ENCODE peak calls at places on chromosomes 13 and 19, in ten cellular contexts. J, Z, C, I, N, W, P, R, Y and E are unnamed samples.

GRCh38 chr13:82800391-82800790 is 1081.9 kb downstream of the SLITRK1 start:
- DNase-seq in J (peak; percentile 13), Y (no peak), W (no peak), Z (no peak), C (no peak), N (no peak), I (no peak), P (no peak), R (no peak), E (no peak)

GRCh38 chr19:49812997-49813861 is at the start of gene FUZ:
- DNase-seq in Y (peak; percentile 98), C (peak; percentile 98), W (peak; percentile 91), N (peak; percentile 98), I (peak; percentile 94), J (peak; percentile 99), Z (peak; percentile 96), R (peak; percentile 96), P (peak; percentile 98), E (peak; percentile 92)

GRCh38 chr19:18856385-18857126 is 24.8 kb downstream of the UPF1 start:
- DNase-seq in R (peak; percentile 26), W (no peak), P (no peak), J (no peak), C (no peak), Z (no peak), Y (no peak), I (no peak), N (no peak), E (no peak)

GRCh38 chr19:11227201-11227886 is 12.1 kb upstream of the ANGPTL8 start:
- DNase-seq in P (no peak), R (no peak), Y (no peak), C (no peak), W (no peak), N (no peak), J (no peak), I (no peak), Z (no peak), E (no peak)

GRCh38 chr13:100214886-100215285 is 126.0 kb downstream of the PCCA start:
- DNase-seq in P (no peak), W (no peak), Z (no peak), Y (no peak), C (no peak), I (no peak), N (no peak), J (peak; percentile 68), R (no peak), E (no peak)

GRCh38 chr19:29672933-29673336 is 7.7 kb downstream of the PLEKHF1 start:
- DNase-seq in R (peak; percentile 35), I (no peak), W (no peak), Y (no peak), J (no peak), P (no peak), Z (no peak), N (no peak), C (no peak), E (no peak)

GRCh38 chr19:50418186-50419021 is at the start of gene SPIB:
- DNase-seq in I (no peak), N (no peak), J (no peak), W (no peak), R (no peak), P (no peak), Z (no peak), C (no peak), Y (no peak), E (no peak)

GRCh38 chr19:1746401-1747284 is 6.7 kb upstream of the ONECUT3 start:
- DNase-seq in C (no peak), P (no peak), I (no peak), Z (no peak), R (no peak), N (no peak), J (peak; percentile 37), Y (no peak), W (no peak), E (no peak)

GRCh38 chr19:19385900-19386339 is 19.6 kb upstream of the GATAD2A start:
- DNase-seq in J (no peak), N (no peak), Z (peak; percentile 26), P (no peak), W (no peak), Y (peak; percentile 34), I (no peak), C (no peak), R (no peak), E (no peak)

GRCh38 chr19:55678121-55678671 is 3.2 kb downstream of the EPN1 start:
- DNase-seq in I (no peak), P (no peak), J (no peak), C (peak; percentile 45), W (no peak), R (no peak), Z (no peak), N (no peak), Y (no peak), E (no peak)

GRCh38 chr19:35845215-35846037 is 6.9 kb downstream of the NPHS1 start:
- DNase-seq in R (peak; percentile 15), P (peak; percentile 70), N (no peak), Z (no peak), J (no peak), I (no peak), W (no peak), C (no peak), Y (no peak), E (no peak)

GRCh38 chr19:35843676-35844481 is 8.4 kb downstream of the NPHS1 start:
- DNase-seq in W (no peak), Y (no peak), R (peak; percentile 16), C (no peak), I (no peak), Z (no peak), P (peak; percentile 81), J (no peak), N (no peak), E (no peak)

GRCh38 chr19:35847911-35848310 is 4.4 kb downstream of the NPHS1 start:
- DNase-seq in Y (no peak), J (no peak), I (no peak), N (no peak), W (no peak), R (no peak), C (no peak), P (no peak), Z (no peak), E (no peak)

GRCh38 chr19:35844482-35845214 is 7.7 kb downstream of the NPHS1 start:
- DNase-seq in P (no peak), I (no peak), C (no peak), Z (no peak), W (no peak), Y (no peak), N (no peak), J (no peak), R (no peak), E (no peak)

DNA sequence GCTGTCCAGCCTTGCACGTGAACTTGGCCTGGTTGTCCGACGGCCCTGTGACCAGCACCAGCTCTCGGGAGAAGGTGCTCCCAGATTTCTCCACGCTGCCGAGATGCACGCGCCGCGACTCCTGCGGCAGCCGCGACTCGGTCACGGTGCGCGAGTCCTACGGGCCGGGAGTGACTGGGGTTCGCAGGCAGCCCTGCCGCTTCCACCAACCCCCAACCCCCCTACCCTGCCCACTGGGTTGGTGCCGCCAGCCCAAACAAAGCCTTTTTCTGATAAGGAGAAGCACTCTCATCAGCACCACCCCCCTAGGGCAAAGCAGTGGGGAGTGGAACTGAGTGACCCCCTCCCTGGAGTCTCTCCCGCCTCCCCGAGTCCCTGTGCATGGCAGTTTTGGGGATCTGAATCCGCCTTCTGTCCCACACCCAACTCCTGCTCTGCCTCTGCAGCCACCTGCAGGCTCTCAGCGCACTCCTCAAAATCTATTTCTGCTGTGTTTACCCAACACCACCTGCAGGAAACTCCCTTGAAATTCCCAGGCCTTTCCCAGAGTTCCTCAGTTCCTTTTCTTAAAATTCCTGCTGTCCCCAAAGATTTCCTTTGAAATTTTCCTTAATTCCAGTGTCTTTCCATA is 6.2 kb downstream of the NPHS1 start:
- DNase-seq in P (peak; percentile 73), R (no peak), W (no peak), J (no peak), I (no peak), C (no peak), Z (no peak), N (no peak), Y (no peak), E (no peak)
- TF ChIP-seq CTCF in P (peak; percentile 9), R (no peak), W (peak; percentile 7), J (no peak), I (no peak), C (no peak), Z (no peak), N (no peak), Y (no peak), E (no peak)

DNA sequence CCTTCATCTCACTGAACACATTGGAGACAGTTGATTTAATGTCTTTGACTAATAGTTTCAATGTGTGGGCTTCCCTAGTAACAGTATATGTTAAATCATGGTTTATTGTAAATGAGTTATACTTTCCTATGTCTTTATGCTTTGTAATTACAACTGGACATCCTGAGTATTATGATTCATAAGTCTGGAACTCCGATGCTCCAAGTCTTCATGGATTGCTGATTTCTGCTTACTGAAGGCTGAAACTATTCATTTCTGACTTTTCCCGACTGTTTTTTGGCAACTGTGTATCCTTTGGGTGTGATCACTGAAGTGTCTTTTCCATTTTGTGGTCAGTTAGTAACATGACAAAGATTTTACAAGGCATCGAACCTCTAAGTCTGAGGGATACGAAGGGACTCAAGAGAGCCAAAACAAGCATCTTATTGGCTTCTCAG is 20.0 kb upstream of the CD70 start:
- DNase-seq in N (no peak), R (no peak), J (peak; percentile 92), Y (no peak), C (no peak), W (peak; percentile 93), Z (no peak), I (no peak), P (no peak), E (no peak)
- H3K4me3 ChIP-seq in N (no peak overlapping the region), R (no peak overlapping the region), J (no peak overlapping the region), Y (no peak overlapping the region), C (no peak overlapping the region), W (no peak overlapping the region), Z (no peak overlapping the region), I (no peak overlapping the region), P (no peak overlapping the region), E (no peak overlapping the region)

GRCh38 chr19:51694318-51695085 is 1.4 kb downstream of the SPACA6 start:
- DNase-seq in C (no peak), Y (no peak), J (no peak), R (no peak), Z (no peak), W (no peak), P (no peak), I (no peak), N (no peak), E (no peak)
- TF ChIP-seq CTCF in C (no peak), Y (no peak), J (no peak), R (no peak), Z (no peak), W (no peak), P (no peak), I (no peak), N (no peak), E (no peak)

DNA sequence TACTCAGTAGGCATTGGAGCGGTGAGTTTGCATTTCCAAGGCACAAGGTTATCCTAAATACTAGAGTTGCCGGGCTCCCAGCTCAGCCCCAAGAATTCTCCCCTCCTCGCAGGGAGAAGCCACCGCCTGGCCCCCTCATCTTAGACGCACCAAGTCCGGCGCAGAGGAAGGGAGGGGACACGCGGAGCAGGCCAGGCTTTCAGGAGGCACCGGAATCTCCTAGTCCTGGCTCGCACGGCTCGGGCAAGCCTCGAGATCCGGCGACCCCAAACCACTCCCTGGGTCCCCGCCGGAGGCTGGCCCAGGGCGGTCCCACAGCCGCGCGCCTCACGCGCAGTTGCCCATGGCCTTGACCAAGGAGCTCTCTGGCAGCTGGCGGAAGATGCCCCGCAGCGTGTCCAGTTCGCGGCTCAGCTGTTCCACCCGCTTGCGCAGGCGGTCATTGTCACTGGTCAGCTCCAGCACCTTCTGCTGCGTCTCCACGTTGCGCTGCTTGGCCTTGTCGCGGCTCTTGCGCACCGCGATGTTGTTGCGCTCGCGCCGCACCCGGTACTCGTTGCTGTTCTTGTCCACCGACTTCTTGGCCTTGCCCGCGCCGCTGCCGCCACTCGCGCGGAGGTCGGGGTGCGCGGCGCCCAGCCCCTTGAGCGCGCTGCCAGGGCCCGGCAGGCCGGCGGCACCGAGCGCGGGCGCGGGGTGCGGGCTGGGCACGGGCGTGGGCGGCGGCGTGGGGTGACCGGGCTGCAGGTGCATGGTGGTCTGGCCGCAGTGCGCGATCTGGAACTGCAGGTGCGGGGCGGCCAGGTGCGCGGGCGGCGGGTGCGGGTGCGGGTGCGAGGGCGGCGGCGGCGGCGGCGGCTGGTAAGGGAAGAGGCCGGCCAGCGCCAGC is 1.1 kb downstream of the CEBPA start:
- DNase-seq in P (peak; percentile 45), N (no peak), C (no peak), Y (no peak), W (no peak), Z (peak; percentile 27), J (no peak), I (no peak), R (peak; percentile 58), E (no peak)
- H3K4me3 ChIP-seq in P (peak overlapping the region; percentile 8), N (peak overlapping the region; percentile 39), C (peak overlapping the region; percentile 87), Y (peak overlapping the region; percentile 55), W (peak overlapping the region; percentile 14), Z (peak overlapping the region; percentile 81), J (no peak overlapping the region), I (peak overlapping the region; percentile 87), R (peak overlapping the region; percentile 35), E (peak overlapping the region; percentile 76)